ENCODE peak calls at places on chromosome 14, in seven cellular contexts. W is CD8-positive, alpha-beta T cell; J is naive thymus-derived CD4-positive, alpha-beta T cell; A is Peyer's patch; R is sigmoid colon; D is CD4-positive, alpha-beta T cell; I is aorta. Q is an unnamed sample.

GRCh38 chr14:87142568-87143211 is 850.3 kb downstream of the GALC start:
- DNase-seq in R (no peak), D (no peak), I (no peak), A (no peak), W (no peak), J (no peak), Q (no peak)

GRCh38 chr14:36672095-36672494 is 10.4 kb downstream of the PAX9 start:
- DNase-seq in J (no peak), I (no peak), W (no peak), D (no peak), A (no peak), R (no peak), Q (no peak)

GRCh38 chr14:68089146-68089715 is 269.7 kb downstream of the RAD51B start:
- DNase-seq in D (no peak), A (no peak), J (no peak), W (no peak), R (peak; percentile 71), I (no peak), Q (no peak)

GRCh38 chr14:59585891-59586554 is 9.4 kb upstream of the CCDC175 start:
- DNase-seq in W (no peak), I (no peak), J (peak; percentile 4), A (no peak), D (no peak), R (no peak), Q (no peak)

GRCh38 chr14:59482471-59483331 is 1.5 kb downstream of the L3HYPDH start:
- DNase-seq in I (peak; percentile 54), D (no peak), A (no peak), W (no peak), J (no peak), R (no peak), Q (no peak)

GRCh38 chr14:95111507-95112164 is 45.7 kb downstream of the DICER1 start:
- DNase-seq in R (no peak), W (no peak), I (no peak), A (no peak), J (no peak), D (no peak), Q (no peak)

GRCh38 chr14:52553671-52554575 is 1.3 kb downstream of the GPR137C start:
- DNase-seq in I (peak; percentile 94), A (peak; percentile 94), W (peak; percentile 63), J (peak; percentile 77), D (peak; percentile 83), R (peak; percentile 94), Q (peak; percentile 68)

GRCh38 chr14:77761205-77761931 is 412 bp upstream of the SNW1 start:
- DNase-seq in D (no peak), I (peak; percentile 60), A (peak; percentile 53), J (no peak), W (no peak), R (peak; percentile 65), Q (no peak)

GRCh38 chr14:34113051-34113511 is 162.2 kb upstream of the EGLN3 start:
- DNase-seq in I (no peak), R (no peak), J (no peak), D (no peak), W (no peak), A (no peak), Q (no peak)

GRCh38 chr14:31263485-31264133 is 56.0 kb upstream of the HECTD1 start:
- DNase-seq in D (no peak), I (peak; percentile 76), J (no peak), A (peak; percentile 75), W (no peak), R (peak; percentile 70), Q (no peak)

GRCh38 chr14:106665814-106666213 is 1139.4 kb downstream of the TMEM121 start:
- DNase-seq in W (no peak), A (no peak), I (no peak), J (no peak), R (no peak), D (no peak), Q (no peak)

GRCh38 chr14:84523746-84524145 is 1006.2 kb upstream of the FLRT2 start:
- DNase-seq in A (no peak), J (no peak), D (no peak), I (no peak), R (no peak), W (no peak), Q (no peak)

GRCh38 chr14:31190220-31190605 is 17.4 kb downstream of the HECTD1 start:
- DNase-seq in W (no peak), J (no peak), I (no peak), R (no peak), A (peak; percentile 60), D (no peak), Q (no peak)

GRCh38 chr14:68147331-68147730 is 327.8 kb downstream of the RAD51B start:
- DNase-seq in J (no peak), I (no peak), W (no peak), R (no peak), D (no peak), A (no peak), Q (no peak)

GRCh38 chr14:56949828-56950227 is 139.5 kb upstream of the OTX2 start:
- DNase-seq in I (no peak), D (no peak), W (no peak), R (no peak), A (peak; percentile 49), J (no peak), Q (no peak)

GRCh38 chr14:34029921-34030334 is 79.1 kb upstream of the EGLN3 start:
- DNase-seq in A (no peak), R (peak; percentile 90), W (no peak), D (no peak), J (no peak), I (peak; percentile 50), Q (no peak)

GRCh38 chr14:20302042-20302761 is 3.5 kb downstream of the TTC5 start:
- DNase-seq in J (no peak), R (no peak), A (no peak), I (no peak), W (no peak), D (no peak), Q (no peak)

GRCh38 chr14:87111741-87112140 is 881.2 kb downstream of the GALC start:
- DNase-seq in R (no peak), W (no peak), D (no peak), I (no peak), A (no peak), J (no peak), Q (no peak)

GRCh38 chr14:35215110-35215872 is 76.9 kb upstream of the PSMA6 start:
- DNase-seq in W (no peak), J (no peak), D (no peak), R (no peak), I (no peak), A (no peak), Q (no peak)

GRCh38 chr14:73771848-73772705 is 57.9 kb upstream of the PNMA1 start:
- DNase-seq in R (no peak), J (peak; percentile 65), W (no peak), D (peak; percentile 54), A (peak; percentile 94), I (peak; percentile 63), Q (peak; percentile 31)

GRCh38 chr14:70257526-70257925 is 68.8 kb upstream of the SLC8A3 start:
- DNase-seq in A (peak; percentile 51), I (no peak), R (no peak), W (no peak), J (no peak), D (no peak), Q (no peak)

GRCh38 chr14:22978873-22979671 is 3.3 kb downstream of the AJUBA start:
- DNase-seq in J (no peak), A (no peak), I (no peak), R (no peak), W (no peak), D (no peak), Q (no peak)

GRCh38 chr14:26412421-26412820 is 185.4 kb downstream of the NOVA1 start:
- DNase-seq in I (no peak), D (no peak), W (no peak), R (no peak), A (no peak), J (no peak), Q (no peak)

GRCh38 chr14:26414933-26415332 is 182.9 kb downstream of the NOVA1 start:
- DNase-seq in I (no peak), D (no peak), W (no peak), J (no peak), A (no peak), R (no peak), Q (no peak)

GRCh38 chr14:26414103-26414502 is 183.7 kb downstream of the NOVA1 start:
- DNase-seq in R (no peak), I (no peak), D (no peak), W (no peak), A (no peak), J (no peak), Q (no peak)

GRCh38 chr14:26404927-26405326 is 192.9 kb downstream of the NOVA1 start:
- DNase-seq in I (no peak), D (no peak), J (no peak), A (no peak), R (no peak), W (no peak), Q (no peak)

GRCh38 chr14:26410189-26410685 is 187.6 kb downstream of the NOVA1 start:
- DNase-seq in A (no peak), J (no peak), D (no peak), R (no peak), W (no peak), I (no peak), Q (no peak)
- H3K9me3 ChIP-seq in A (no peaks in the 10 kb centered on the region), J (no peaks in the 10 kb centered on the region), D (peaks cover 3% of the 10 kb centered on the region), R (no peaks in the 10 kb centered on the region), W (no peaks in the 10 kb centered on the region), I (no peaks in the 10 kb centered on the region), Q (no peaks in the 10 kb centered on the region)

GRCh38 chr14:104431929-104432541 is 147.5 kb upstream of the C14orf180 start:
- DNase-seq in A (no peak), I (peak; percentile 29), R (peak; percentile 38), D (no peak), J (no peak), W (no peak), Q (no peak)
- H3K9me3 ChIP-seq in A (no peaks in the 10 kb centered on the region), I (no peaks in the 10 kb centered on the region), R (no peaks in the 10 kb centered on the region), D (no peaks in the 10 kb centered on the region), J (no peaks in the 10 kb centered on the region), W (no peaks in the 10 kb centered on the region), Q (no peaks in the 10 kb centered on the region)

GRCh38 chr14:29316936-29317335 is 550.3 kb downstream of the FOXG1 start:
- DNase-seq in W (no peak), D (no peak), I (no peak), A (no peak), J (no peak), R (no peak), Q (no peak)
- H3K9me3 ChIP-seq in W (no peaks in the 10 kb centered on the region), D (peaks cover 5% of the 10 kb centered on the region), I (no peaks in the 10 kb centered on the region), A (no peaks in the 10 kb centered on the region), J (peaks cover 4% of the 10 kb centered on the region), R (no peaks in the 10 kb centered on the region), Q (peaks cover 5% of the 10 kb centered on the region)

GRCh38 chr14:96119947-96120346 is 80.8 kb downstream of the C14orf132 start:
- DNase-seq in D (no peak), A (no peak), W (no peak), J (no peak), R (no peak), I (no peak), Q (no peak)

GRCh38 chr14:96117997-96118790 is 79.0 kb downstream of the C14orf132 start:
- DNase-seq in I (no peak), W (no peak), R (no peak), A (no peak), D (no peak), J (no peak), Q (no peak)

GRCh38 chr14:96120392-96120791 is 81.2 kb downstream of the C14orf132 start:
- DNase-seq in D (no peak), W (no peak), R (no peak), I (no peak), J (no peak), A (no peak), Q (no peak)

GRCh38 chr14:96114002-96114401 is 74.8 kb downstream of the C14orf132 start:
- DNase-seq in R (no peak), I (no peak), W (no peak), A (no peak), J (no peak), D (no peak), Q (no peak)

GRCh38 chr14:96117101-96117897 is 78.1 kb downstream of the C14orf132 start:
- DNase-seq in I (no peak), R (no peak), J (peak; percentile 46), A (peak; percentile 43), W (no peak), D (peak; percentile 34), Q (no peak)
- H3K9me3 ChIP-seq in I (peaks cover 8% of the 10 kb centered on the region), R (no peaks in the 10 kb centered on the region), J (no peaks in the 10 kb centered on the region), A (no peaks in the 10 kb centered on the region), W (no peaks in the 10 kb centered on the region), D (no peaks in the 10 kb centered on the region), Q (no peaks in the 10 kb centered on the region)